ENCODE peak calls at places on chromosomes 11 and 22, in eight cellular contexts. L is transverse colon; O is stimulated activated CD4-positive, alpha-beta T cell treated with anti-CD3 and anti-CD28 coated beads, TNF-alpha, amount 100 ng/mL, for 48 hours; U is T-helper 2 cell treated with Interferon-gamma antibody and Interleukin-4, amounts not matched to agents 5 μg/mL and 100 μg/mL, for 36 hours; Y is cardiac muscle cell; Z is OCI-M1; N is activated T-helper 9 cell treated with anti-CD3 and anti-CD28 coated beads, Interleukin-2, amount 50 U/mL, for 16 hours; H is fibroblast of the aortic adventitia. F is an unnamed sample.

GRCh38 chr11:33315822-33316221 is 58.6 kb downstream of the HIPK3 start:
- DNase-seq in L (no peak), O (no peak), U (no peak), Y (no peak), Z (no peak), N (no peak), H (no peak), F (no peak)

GRCh38 chr22:49350441-49351121 is 477.1 kb downstream of the BRD1 start:
- DNase-seq in L (peak), O (no peak), U (no peak), Y (no peak), Z (no peak), N (no peak), H (no peak), F (no peak)

GRCh38 chr22:24494182-24494534 is 974 bp upstream of the UPB1 start:
- DNase-seq in L (no peak), O (no peak), U (no peak), Y (no peak), Z (no peak), N (no peak), H (no peak), F (no peak)

GRCh38 chr11:1559103-1559951 is 12.7 kb downstream of the DUSP8 start:
- DNase-seq in L (peak), O (no peak), U (no peak), Y (peak), Z (no peak), N (no peak), H (peak), F (peak)

GRCh38 chr22:50190182-50190951 is 4.7 kb downstream of the TRABD start:
- DNase-seq in L (peak), O (peak), U (peak), Y (peak), Z (peak), N (peak), H (peak), F (peak)

GRCh38 chr11:46260161-46260560 is 17.3 kb upstream of the CREB3L1 start:
- DNase-seq in L (no peak), O (no peak), U (no peak), Y (no peak), Z (no peak), N (no peak), H (no peak), F (no peak)

GRCh38 chr11:12542186-12542935 is 131.9 kb upstream of the TEAD1 start:
- DNase-seq in L (no peak), O (no peak), U (no peak), Y (peak), Z (no peak), N (no peak), H (no peak), F (no peak)

GRCh38 chr11:34631297-34631696 is 10.4 kb downstream of the EHF start:
- DNase-seq in L (no peak), O (no peak), U (no peak), Y (no peak), Z (no peak), N (no peak), H (no peak), F (no peak)

GRCh38 chr11:70509476-70509875 is 111.1 kb downstream of the CTTN start:
- DNase-seq in L (no peak), O (no peak), U (no peak), Y (no peak), Z (no peak), N (no peak), H (no peak), F (no peak)

GRCh38 chr11:134120921-134121526 is 52.2 kb downstream of the JAM3 start:
- DNase-seq in L (no peak), O (no peak), U (no peak), Y (peak), Z (no peak), N (no peak), H (peak), F (peak)

GRCh38 chr11:125942771-125943428 is 2.9 kb upstream of the VSIG10L2 start:
- DNase-seq in L (no peak), O (no peak), U (no peak), Y (no peak), Z (no peak), N (no peak), H (no peak), F (no peak)

GRCh38 chr11:134062255-134063030 is 6.4 kb upstream of the JAM3 start:
- DNase-seq in L (no peak), O (no peak), U (no peak), Y (no peak), Z (no peak), N (no peak), H (no peak), F (no peak)

GRCh38 chr11:83060965-83061364 is 10.7 kb downstream of the RAB30 start:
- DNase-seq in L (no peak), O (no peak), U (no peak), Y (no peak), Z (no peak), N (no peak), H (no peak), F (no peak)

GRCh38 chr11:66718320-66718971 is 10.6 kb downstream of the SPTBN2 start:
- DNase-seq in L (peak), O (no peak), U (no peak), Y (no peak), Z (no peak), N (no peak), H (no peak), F (peak)

GRCh38 chr22:27125539-27125938 is 468.2 kb downstream of the MIAT start:
- DNase-seq in L (no peak), O (no peak), U (no peak), Y (no peak), Z (no peak), N (no peak), H (no peak), F (no peak)

GRCh38 chr22:24455039-24455438 is 27.6 kb downstream of the ADORA2A start:
- DNase-seq in L (no peak), O (no peak), U (no peak), Y (no peak), Z (no peak), N (no peak), H (no peak), F (no peak)

GRCh38 chr22:45846952-45847351 is 130.0 kb downstream of the WNT7B start:
- DNase-seq in L (no peak), O (no peak), U (no peak), Y (no peak), Z (no peak), N (no peak), H (no peak), F (peak)

GRCh38 chr22:37045958-37046357 is 5.6 kb upstream of the KCTD17 start:
- DNase-seq in L (no peak), O (no peak), U (no peak), Y (peak), Z (peak), N (no peak), H (peak), F (peak)

GRCh38 chr11:122559734-122560382 is 95.7 kb upstream of the UBASH3B start:
- DNase-seq in L (no peak), O (no peak), U (no peak), Y (peak), Z (peak), N (no peak), H (peak), F (no peak)

GRCh38 chr11:64384039-64384737 is 25.2 kb downstream of the RPS6KA4 start:
- DNase-seq in L (no peak), O (no peak), U (no peak), Y (peak), Z (no peak), N (no peak), H (peak), F (no peak)

GRCh38 chr11:69510471-69511357 is 29.3 kb downstream of the LINC01488 start:
- DNase-seq in L (no peak), O (no peak), U (no peak), Y (peak), Z (no peak), N (no peak), H (peak), F (peak)

GRCh38 chr11:134764966-134765365 is 352.9 kb upstream of the B3GAT1 start:
- DNase-seq in L (no peak), O (no peak), U (no peak), Y (no peak), Z (no peak), N (no peak), H (no peak), F (no peak)

GRCh38 chr11:86596861-86597632 is 75.4 kb downstream of the ME3 start:
- DNase-seq in L (no peak), O (no peak), U (no peak), Y (peak), Z (peak), N (no peak), H (peak), F (no peak)

F was measured in astrocyte of the hippocampus.